ENCODE peak calls at places on chromosomes 6 and 20, in seven cellular contexts. One of them, this sample, is unnamed.

GRCh38 chr6:160276126-160276525 is 17.5 kb upstream of the SLC22A2 start:
- DNase-seq in A549: no peak
- DNase-seq in spleen: no peak
- DNase-seq in body of pancreas: no peak
- DNase-seq in heart right ventricle: no peak
- DNase-seq in psoas muscle: no peak
- DNase-seq in CD8-positive, alpha-beta memory T cell: no peak
- DNase-seq in this sample: no peak

GRCh38 chr20:7736336-7736735 is 203.9 kb downstream of the HAO1 start:
- DNase-seq in psoas muscle: no peak
- DNase-seq in heart right ventricle: no peak
- DNase-seq in A549: no peak
- DNase-seq in body of pancreas: no peak
- DNase-seq in CD8-positive, alpha-beta memory T cell: no peak
- DNase-seq in spleen: no peak
- DNase-seq in this sample: no peak

GRCh38 chr20:401682-402495 is 6.2 kb upstream of the RBCK1 start:
- DNase-seq in heart right ventricle: no peak
- DNase-seq in body of pancreas: no peak
- DNase-seq in spleen: peak
- DNase-seq in A549: peak
- DNase-seq in CD8-positive, alpha-beta memory T cell: no peak
- DNase-seq in psoas muscle: no peak
- DNase-seq in this sample: no peak

GRCh38 chr6:137724018-137724403 is 143.0 kb upstream of the TNFAIP3 start:
- DNase-seq in body of pancreas: no peak
- DNase-seq in psoas muscle: no peak
- DNase-seq in spleen: no peak
- DNase-seq in A549: peak
- DNase-seq in CD8-positive, alpha-beta memory T cell: no peak
- DNase-seq in heart right ventricle: no peak
- DNase-seq in this sample: no peak

GRCh38 chr20:54140927-54141566 is 32.7 kb downstream of the CYP24A1 start:
- DNase-seq in heart right ventricle: no peak
- DNase-seq in psoas muscle: no peak
- DNase-seq in A549: peak
- DNase-seq in spleen: no peak
- DNase-seq in body of pancreas: no peak
- DNase-seq in CD8-positive, alpha-beta memory T cell: no peak
- DNase-seq in this sample: no peak

GRCh38 chr20:13344671-13345070 is 123.6 kb downstream of the ISM1 start:
- DNase-seq in spleen: no peak
- DNase-seq in psoas muscle: no peak
- DNase-seq in CD8-positive, alpha-beta memory T cell: no peak
- DNase-seq in A549: no peak
- DNase-seq in body of pancreas: no peak
- DNase-seq in heart right ventricle: no peak
- DNase-seq in this sample: no peak

GRCh38 chr20:40446868-40447267 is 242.2 kb downstream of the MAFB start:
- DNase-seq in spleen: no peak
- DNase-seq in psoas muscle: no peak
- DNase-seq in body of pancreas: no peak
- DNase-seq in CD8-positive, alpha-beta memory T cell: no peak
- DNase-seq in A549: no peak
- DNase-seq in heart right ventricle: no peak
- DNase-seq in this sample: no peak

GRCh38 chr6:42255050-42255449 is 37.4 kb upstream of the MRPS10 start:
- DNase-seq in psoas muscle: no peak
- DNase-seq in spleen: no peak
- DNase-seq in heart right ventricle: no peak
- DNase-seq in A549: no peak
- DNase-seq in body of pancreas: no peak
- DNase-seq in CD8-positive, alpha-beta memory T cell: no peak
- DNase-seq in this sample: no peak

GRCh38 chr6:136186363-136186762 is 63.7 kb downstream of the MTFR2 start:
- DNase-seq in heart right ventricle: no peak
- DNase-seq in A549: no peak
- DNase-seq in psoas muscle: no peak
- DNase-seq in spleen: no peak
- DNase-seq in CD8-positive, alpha-beta memory T cell: no peak
- DNase-seq in body of pancreas: no peak
- DNase-seq in this sample: no peak

GRCh38 chr20:25178563-25179438 is 16.7 kb upstream of the ENTPD6 start:
- DNase-seq in heart right ventricle: no peak
- DNase-seq in A549: peak
- DNase-seq in CD8-positive, alpha-beta memory T cell: no peak
- DNase-seq in body of pancreas: peak
- DNase-seq in psoas muscle: peak
- DNase-seq in spleen: no peak
- DNase-seq in this sample: no peak

GRCh38 chr6:116278478-116278822 is 1.3 kb downstream of the TSPYL1 start:
- DNase-seq in A549: no peak
- DNase-seq in spleen: peak
- DNase-seq in CD8-positive, alpha-beta memory T cell: no peak
- DNase-seq in heart right ventricle: no peak
- DNase-seq in psoas muscle: no peak
- DNase-seq in body of pancreas: no peak
- DNase-seq in this sample: no peak

GRCh38 chr6:160030103-160030502 is 61.2 kb downstream of the IGF2R start:
- DNase-seq in spleen: no peak
- DNase-seq in A549: peak
- DNase-seq in heart right ventricle: peak
- DNase-seq in CD8-positive, alpha-beta memory T cell: no peak
- DNase-seq in body of pancreas: peak
- DNase-seq in psoas muscle: peak
- DNase-seq in this sample: peak

GRCh38 chr6:89745728-89746127 is 73.9 kb downstream of the MDN1 start:
- DNase-seq in A549: no peak
- DNase-seq in body of pancreas: no peak
- DNase-seq in spleen: no peak
- DNase-seq in CD8-positive, alpha-beta memory T cell: no peak
- DNase-seq in heart right ventricle: no peak
- DNase-seq in psoas muscle: no peak
- DNase-seq in this sample: no peak
- H3K27ac ChIP-seq in A549: no peak
- H3K27ac ChIP-seq in body of pancreas: no peak
- H3K27ac ChIP-seq in spleen: no peak
- H3K27ac ChIP-seq in CD8-positive, alpha-beta memory T cell: no peak
- H3K27ac ChIP-seq in heart right ventricle: no peak
- H3K27ac ChIP-seq in psoas muscle: no peak
- H3K27ac ChIP-seq in this sample: no peak

GRCh38 chr20:48774696-48775095 is 53.1 kb downstream of the PREX1 start:
- DNase-seq in psoas muscle: no peak
- DNase-seq in A549: no peak
- DNase-seq in heart right ventricle: no peak
- DNase-seq in spleen: peak
- DNase-seq in CD8-positive, alpha-beta memory T cell: no peak
- DNase-seq in body of pancreas: no peak
- DNase-seq in this sample: no peak
- H3K27ac ChIP-seq in psoas muscle: no peak
- H3K27ac ChIP-seq in A549: no peak
- H3K27ac ChIP-seq in heart right ventricle: peak
- H3K27ac ChIP-seq in spleen: peak
- H3K27ac ChIP-seq in CD8-positive, alpha-beta memory T cell: no peak
- H3K27ac ChIP-seq in body of pancreas: peak
- H3K27ac ChIP-seq in this sample: peak

GRCh38 chr20:62996596-62996982 is 10.2 kb downstream of the BHLHE23 start:
- DNase-seq in spleen: no peak
- DNase-seq in body of pancreas: no peak
- DNase-seq in heart right ventricle: peak
- DNase-seq in psoas muscle: no peak
- DNase-seq in A549: no peak
- DNase-seq in CD8-positive, alpha-beta memory T cell: no peak
- DNase-seq in this sample: no peak

GRCh38 chr20:62999580-62999979 is 7.2 kb downstream of the BHLHE23 start:
- DNase-seq in heart right ventricle: peak
- DNase-seq in psoas muscle: no peak
- DNase-seq in CD8-positive, alpha-beta memory T cell: no peak
- DNase-seq in body of pancreas: no peak
- DNase-seq in A549: no peak
- DNase-seq in spleen: no peak
- DNase-seq in this sample: no peak

GRCh38 chr20:62997626-62998025 is 9.1 kb downstream of the BHLHE23 start:
- DNase-seq in heart right ventricle: peak
- DNase-seq in A549: no peak
- DNase-seq in body of pancreas: no peak
- DNase-seq in spleen: no peak
- DNase-seq in CD8-positive, alpha-beta memory T cell: no peak
- DNase-seq in psoas muscle: no peak
- DNase-seq in this sample: no peak

GRCh38 chr20:63000036-63000435 is 6.7 kb downstream of the BHLHE23 start:
- DNase-seq in CD8-positive, alpha-beta memory T cell: no peak
- DNase-seq in spleen: no peak
- DNase-seq in body of pancreas: no peak
- DNase-seq in psoas muscle: no peak
- DNase-seq in heart right ventricle: peak
- DNase-seq in A549: no peak
- DNase-seq in this sample: no peak

GRCh38 chr20:62998449-62998848 is 8.3 kb downstream of the BHLHE23 start:
- DNase-seq in psoas muscle: no peak
- DNase-seq in spleen: no peak
- DNase-seq in CD8-positive, alpha-beta memory T cell: no peak
- DNase-seq in heart right ventricle: no peak
- DNase-seq in A549: no peak
- DNase-seq in body of pancreas: no peak
- DNase-seq in this sample: no peak
- H3K27ac ChIP-seq in psoas muscle: no peak
- H3K27ac ChIP-seq in spleen: no peak
- H3K27ac ChIP-seq in CD8-positive, alpha-beta memory T cell: no peak
- H3K27ac ChIP-seq in heart right ventricle: no peak
- H3K27ac ChIP-seq in A549: no peak
- H3K27ac ChIP-seq in body of pancreas: no peak
- H3K27ac ChIP-seq in this sample: no peak

DNA sequence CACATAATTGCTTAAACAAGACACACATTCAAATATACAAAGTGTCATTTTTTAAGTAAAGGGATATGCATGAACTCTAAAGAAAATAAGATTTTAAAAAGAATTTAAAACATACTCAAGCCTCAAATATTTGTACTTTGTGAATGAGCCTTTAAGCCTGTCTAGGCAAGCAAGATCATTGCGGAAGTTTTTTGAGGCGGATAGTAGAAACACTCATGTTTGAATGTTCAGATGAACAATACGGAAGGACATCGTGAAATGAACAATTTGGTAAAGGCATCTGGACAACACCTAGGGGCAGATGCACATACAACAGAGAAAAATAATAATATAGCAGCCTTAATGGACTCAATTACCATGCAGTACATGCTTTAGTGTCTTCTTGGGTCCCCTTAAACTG is 928.9 kb downstream of the TFAP2A start:
- DNase-seq in A549: no peak
- DNase-seq in CD8-positive, alpha-beta memory T cell: no peak
- DNase-seq in body of pancreas: no peak
- DNase-seq in spleen: no peak
- DNase-seq in heart right ventricle: no peak
- DNase-seq in psoas muscle: no peak
- DNase-seq in this sample: no peak
- H3K27ac ChIP-seq in A549: no peak
- H3K27ac ChIP-seq in CD8-positive, alpha-beta memory T cell: no peak
- H3K27ac ChIP-seq in body of pancreas: no peak
- H3K27ac ChIP-seq in spleen: no peak
- H3K27ac ChIP-seq in heart right ventricle: no peak
- H3K27ac ChIP-seq in psoas muscle: no peak
- H3K27ac ChIP-seq in this sample: no peak